ENCODE peak calls at places on chromosome 16, in five cellular contexts. N is left ventricle myocardium inferior, C is AG04450, W is EH, B is chondrocyte. E is an unnamed sample.

GRCh38 chr16:84368327-84368996 is at the start of gene ATP2C2:
- DNase-seq in W (no peak), N (no peak), B (no peak), C (no peak), E (no peak)

GRCh38 chr16:30949655-30950515 is 1.0 kb downstream of the ORAI3 start:
- DNase-seq in B (no peak), W (peak), N (peak), C (no peak), E (peak)

GRCh38 chr16:795580-796229 is 4.8 kb downstream of the GNG13 start:
- DNase-seq in B (no peak), C (no peak), N (no peak), W (no peak), E (no peak)

GRCh38 chr16:82655315-82655714 is 28.5 kb downstream of the CDH13 start:
- DNase-seq in W (peak), B (no peak), N (no peak), C (peak), E (peak)

GRCh38 chr16:27245276-27246231 is 23.0 kb downstream of the NSMCE1 start:
- DNase-seq in W (peak), C (no peak), B (no peak), N (no peak), E (peak)

GRCh38 chr16:30715777-30716445 is 16.9 kb downstream of the SRCAP start:
- DNase-seq in C (no peak), B (no peak), N (no peak), W (peak), E (peak)

GRCh38 chr16:24524855-24525652 is 14.3 kb upstream of the RBBP6 start:
- DNase-seq in W (no peak), C (no peak), B (no peak), N (no peak), E (peak)

GRCh38 chr16:58205276-58206036 is 7.5 kb upstream of the CSNK2A2 start:
- DNase-seq in W (no peak), C (no peak), N (no peak), B (no peak), E (no peak)

GRCh38 chr16:57345021-57345420 is 13.6 kb upstream of the CCL22 start:
- DNase-seq in W (no peak), C (no peak), B (no peak), N (no peak), E (no peak)

GRCh38 chr16:87575027-87575804 is 27.1 kb upstream of the JPH3 start:
- DNase-seq in B (no peak), N (no peak), W (no peak), C (no peak), E (no peak)

GRCh38 chr16:12403746-12404658 is 399.7 kb downstream of the CPPED1 start:
- DNase-seq in N (no peak), C (no peak), W (no peak), B (no peak), E (no peak)

GRCh38 chr16:66420396-66420795 is 6.7 kb upstream of the BEAN1 start:
- DNase-seq in C (no peak), B (no peak), N (no peak), W (no peak), E (no peak)

GRCh38 chr16:67987460-67988160 is 7.3 kb upstream of the DPEP3 start:
- DNase-seq in C (no peak), B (no peak), N (no peak), W (peak), E (no peak)